ENCODE peak calls at places on chromosomes 6 and 20, in five cellular contexts. One of them, this sample, is unnamed.

GRCh38 chr6:98821739-98822405 is 12.5 kb upstream of the POU3F2 start:
- DNase-seq in NT2/D1: no peak
- DNase-seq in H1: no peak
- DNase-seq in GM12878: no peak
- DNase-seq in HepG2: no peak
- DNase-seq in this sample: no peak

GRCh38 chr6:27157461-27158315 is 89.8 kb upstream of the PRSS16 start:
- DNase-seq in H1: peak; percentile 77
- DNase-seq in NT2/D1: no peak
- DNase-seq in GM12878: peak; percentile 66
- DNase-seq in HepG2: peak; percentile 47
- DNase-seq in this sample: peak; percentile 50

GRCh38 chr6:148464319-148465010 is 121.8 kb downstream of the SASH1 start:
- DNase-seq in NT2/D1: peak; percentile 22
- DNase-seq in GM12878: peak; percentile 12
- DNase-seq in HepG2: peak; percentile 63
- DNase-seq in H1: peak; percentile 85
- DNase-seq in this sample: peak; percentile 73

GRCh38 chr6:48994811-48995210 is 468.2 kb downstream of the MMUT start:
- DNase-seq in GM12878: no peak
- DNase-seq in HepG2: no peak
- DNase-seq in H1: no peak
- DNase-seq in NT2/D1: no peak
- DNase-seq in this sample: no peak

GRCh38 chr6:7200598-7201443 is 93.1 kb downstream of the RREB1 start:
- DNase-seq in H1: no peak
- DNase-seq in NT2/D1: no peak
- DNase-seq in HepG2: peak; percentile 89
- DNase-seq in GM12878: no peak
- DNase-seq in this sample: no peak

GRCh38 chr6:150395388-150396009 is 26.7 kb downstream of the IYD start:
- DNase-seq in HepG2: peak; percentile 60
- DNase-seq in GM12878: no peak
- DNase-seq in H1: peak; percentile 53
- DNase-seq in NT2/D1: peak; percentile 38
- DNase-seq in this sample: peak; percentile 79

GRCh38 chr20:10171864-10172751 is 46.5 kb upstream of the SNAP25 start:
- DNase-seq in H1: peak; percentile 66
- DNase-seq in HepG2: no peak
- DNase-seq in GM12878: no peak
- DNase-seq in NT2/D1: no peak
- DNase-seq in this sample: peak; percentile 10

GRCh38 chr20:7496394-7497111 is 443.7 kb downstream of the HAO1 start:
- DNase-seq in NT2/D1: no peak
- DNase-seq in GM12878: no peak
- DNase-seq in HepG2: no peak
- DNase-seq in H1: no peak
- DNase-seq in this sample: no peak

GRCh38 chr6:13362432-13362831 is 34.1 kb upstream of the TBC1D7 start:
- DNase-seq in H1: no peak
- DNase-seq in NT2/D1: no peak
- DNase-seq in GM12878: no peak
- DNase-seq in HepG2: no peak
- DNase-seq in this sample: no peak

GRCh38 chr6:5435449-5435848 is 174.1 kb downstream of the FARS2 start:
- DNase-seq in H1: no peak
- DNase-seq in NT2/D1: no peak
- DNase-seq in GM12878: no peak
- DNase-seq in HepG2: no peak
- DNase-seq in this sample: no peak

GRCh38 chr6:70673601-70674000 is 5.9 kb downstream of the SMAP1 start:
- DNase-seq in H1: no peak
- DNase-seq in GM12878: no peak
- DNase-seq in NT2/D1: no peak
- DNase-seq in HepG2: no peak
- DNase-seq in this sample: no peak

GRCh38 chr20:34514897-34515483 is 1.2 kb upstream of the DYNLRB1 start:
- DNase-seq in GM12878: no peak
- DNase-seq in NT2/D1: no peak
- DNase-seq in H1: no peak
- DNase-seq in HepG2: no peak
- DNase-seq in this sample: no peak

GRCh38 chr6:149846321-149846720 is 17.8 kb downstream of the LRP11 start:
- DNase-seq in GM12878: no peak
- DNase-seq in NT2/D1: no peak
- DNase-seq in H1: no peak
- DNase-seq in HepG2: no peak
- DNase-seq in this sample: no peak

GRCh38 chr6:28347119-28347518 is 2.6 kb upstream of the ZKSCAN3 start:
- DNase-seq in H1: no peak
- DNase-seq in HepG2: no peak
- DNase-seq in GM12878: no peak
- DNase-seq in NT2/D1: no peak
- DNase-seq in this sample: no peak

GRCh38 chr6:167742719-167743303 is 83.9 kb upstream of the AFDN start:
- DNase-seq in HepG2: peak; percentile 97
- DNase-seq in H1: no peak
- DNase-seq in NT2/D1: peak; percentile 25
- DNase-seq in GM12878: no peak
- DNase-seq in this sample: no peak

GRCh38 chr6:12150812-12151432 is 138.8 kb downstream of the HIVEP1 start:
- DNase-seq in HepG2: peak; percentile 38
- DNase-seq in GM12878: no peak
- DNase-seq in NT2/D1: peak; percentile 28
- DNase-seq in H1: peak; percentile 67
- DNase-seq in this sample: peak; percentile 42

GRCh38 chr6:137171824-137172733 is 1.4 kb downstream of the IL22RA2 start:
- DNase-seq in HepG2: no peak
- DNase-seq in NT2/D1: peak; percentile 30
- DNase-seq in H1: no peak
- DNase-seq in GM12878: peak; percentile 68
- DNase-seq in this sample: no peak

GRCh38 chr6:131381052-131381451 is 192.0 kb upstream of the ARG1 start:
- DNase-seq in GM12878: no peak
- DNase-seq in H1: no peak
- DNase-seq in NT2/D1: no peak
- DNase-seq in HepG2: no peak
- DNase-seq in this sample: no peak

GRCh38 chr20:47292581-47292980 is 63.9 kb downstream of the ZMYND8 start:
- DNase-seq in NT2/D1: no peak
- DNase-seq in H1: no peak
- DNase-seq in HepG2: no peak
- DNase-seq in GM12878: no peak
- DNase-seq in this sample: no peak

GRCh38 chr6:12941422-12941821 is 224.9 kb downstream of the PHACTR1 start:
- DNase-seq in HepG2: no peak
- DNase-seq in H1: no peak
- DNase-seq in GM12878: no peak
- DNase-seq in NT2/D1: no peak
- DNase-seq in this sample: no peak

GRCh38 chr6:31125162-31125561 is 4.9 kb upstream of the CDSN start:
- DNase-seq in GM12878: no peak
- DNase-seq in NT2/D1: no peak
- DNase-seq in HepG2: no peak
- DNase-seq in H1: no peak
- DNase-seq in this sample: no peak

GRCh38 chr6:75930954-75931689 is 141.3 kb downstream of the IMPG1 start:
- DNase-seq in H1: no peak
- DNase-seq in GM12878: no peak
- DNase-seq in NT2/D1: no peak
- DNase-seq in HepG2: no peak
- DNase-seq in this sample: no peak

GRCh38 chr20:22339091-22339881 is 245.1 kb downstream of the FOXA2 start:
- DNase-seq in NT2/D1: peak; percentile 42
- DNase-seq in H1: peak; percentile 57
- DNase-seq in GM12878: no peak
- DNase-seq in HepG2: peak; percentile 84
- DNase-seq in this sample: peak; percentile 32

GRCh38 chr20:49775229-49775693 is 37.4 kb upstream of the SLC9A8 start:
- DNase-seq in H1: peak; percentile 52
- DNase-seq in HepG2: peak; percentile 96
- DNase-seq in GM12878: no peak
- DNase-seq in NT2/D1: no peak
- DNase-seq in this sample: no peak

GRCh38 chr6:30742316-30743098 is at the start of gene FLOT1:
- DNase-seq in NT2/D1: peak; percentile 86
- DNase-seq in HepG2: peak; percentile 97
- DNase-seq in H1: peak; percentile 97
- DNase-seq in GM12878: peak; percentile 80
- DNase-seq in this sample: peak; percentile 84

GRCh38 chr20:5065489-5066383 is 54.0 kb downstream of the PCNA start:
- DNase-seq in GM12878: no peak
- DNase-seq in HepG2: peak; percentile 84
- DNase-seq in H1: no peak
- DNase-seq in NT2/D1: no peak
- DNase-seq in this sample: no peak

GRCh38 chr20:17541996-17542395 is 10.8 kb upstream of the BFSP1 start:
- DNase-seq in H1: no peak
- DNase-seq in NT2/D1: no peak
- DNase-seq in HepG2: no peak
- DNase-seq in GM12878: no peak
- DNase-seq in this sample: no peak

GRCh38 chr6:10534418-10534760 is 13.2 kb downstream of the GCNT2 start:
- DNase-seq in HepG2: no peak
- DNase-seq in H1: no peak
- DNase-seq in NT2/D1: no peak
- DNase-seq in GM12878: no peak
- DNase-seq in this sample: no peak

GRCh38 chr6:42692151-42692911 is 30.1 kb downstream of the PRPH2 start:
- DNase-seq in H1: no peak
- DNase-seq in NT2/D1: no peak
- DNase-seq in HepG2: no peak
- DNase-seq in GM12878: no peak
- DNase-seq in this sample: no peak

GRCh38 chr6:145241039-145241438 is 494.3 kb downstream of the EPM2A start:
- DNase-seq in NT2/D1: no peak
- DNase-seq in H1: no peak
- DNase-seq in GM12878: no peak
- DNase-seq in HepG2: peak; percentile 26
- DNase-seq in this sample: no peak

GRCh38 chr6:38149526-38149925 is 330.0 kb downstream of the ZFAND3 start:
- DNase-seq in H1: peak; percentile 10
- DNase-seq in HepG2: no peak
- DNase-seq in NT2/D1: no peak
- DNase-seq in GM12878: no peak
- DNase-seq in this sample: no peak

DNA sequence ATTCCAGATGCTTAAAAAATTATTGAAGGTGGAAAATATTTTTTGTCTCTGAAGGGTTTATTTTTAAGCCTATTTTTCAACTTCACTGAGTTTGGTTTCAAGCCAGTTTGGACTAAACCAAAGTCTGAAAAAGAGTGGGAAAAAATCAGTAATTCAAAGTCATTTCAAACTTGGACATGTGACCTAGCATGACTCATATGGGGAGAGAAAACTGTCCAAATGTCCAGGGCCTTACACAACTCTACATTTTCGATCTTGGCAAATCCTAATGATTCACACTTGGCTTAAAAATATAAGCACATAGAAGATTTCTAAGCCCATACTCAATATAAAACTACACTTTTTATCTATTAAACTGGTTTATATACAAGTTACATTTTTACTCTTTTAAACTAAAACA is 110.5 kb upstream of the TCF21 start:
- DNase-seq in NT2/D1: no peak
- DNase-seq in HepG2: no peak
- DNase-seq in GM12878: no peak
- DNase-seq in H1: no peak
- DNase-seq in this sample: no peak
- TF ChIP-seq SUZ12 in NT2/D1: no peak
- TF ChIP-seq SUZ12 in HepG2: no peak
- TF ChIP-seq SUZ12 in GM12878: no peak
- TF ChIP-seq SUZ12 in H1: no peak
- TF ChIP-seq SUZ12 in this sample: no peak

GRCh38 chr20:20366896-20367680 is 816 bp upstream of the INSM1 start:
- DNase-seq in HepG2: no peak
- DNase-seq in GM12878: no peak
- DNase-seq in NT2/D1: no peak
- DNase-seq in H1: peak; percentile 84
- DNase-seq in this sample: no peak

GRCh38 chr20:20367681-20368413 is at the start of gene INSM1:
- DNase-seq in NT2/D1: no peak
- DNase-seq in HepG2: no peak
- DNase-seq in GM12878: no peak
- DNase-seq in H1: no peak
- DNase-seq in this sample: peak; percentile 60

GRCh38 chr20:20369353-20370086 is 1.6 kb downstream of the INSM1 start:
- DNase-seq in GM12878: no peak
- DNase-seq in H1: peak; percentile 78
- DNase-seq in HepG2: no peak
- DNase-seq in NT2/D1: no peak
- DNase-seq in this sample: no peak

GRCh38 chr20:20370087-20370575 is 2.2 kb downstream of the INSM1 start:
- DNase-seq in GM12878: no peak
- DNase-seq in NT2/D1: no peak
- DNase-seq in H1: no peak
- DNase-seq in HepG2: no peak
- DNase-seq in this sample: no peak

GRCh38 chr20:20368414-20369352 is 779 bp downstream of the INSM1 start:
- DNase-seq in H1: peak; percentile 72
- DNase-seq in NT2/D1: no peak
- DNase-seq in HepG2: no peak
- DNase-seq in GM12878: no peak
- DNase-seq in this sample: peak; percentile 38
- TF ChIP-seq SUZ12 in H1: no peak
- TF ChIP-seq SUZ12 in NT2/D1: peak; percentile 7
- TF ChIP-seq SUZ12 in HepG2: no peak
- TF ChIP-seq SUZ12 in GM12878: no peak
- TF ChIP-seq SUZ12 in this sample: no peak

GRCh38 chr20:43442310-43442880 is 15.3 kb upstream of the SRSF6 start:
- DNase-seq in HepG2: peak; percentile 42
- DNase-seq in H1: no peak
- DNase-seq in GM12878: no peak
- DNase-seq in NT2/D1: no peak
- DNase-seq in this sample: peak; percentile 23
- TF ChIP-seq SUZ12 in HepG2: no peak
- TF ChIP-seq SUZ12 in H1: no peak
- TF ChIP-seq SUZ12 in GM12878: no peak
- TF ChIP-seq SUZ12 in NT2/D1: no peak
- TF ChIP-seq SUZ12 in this sample: no peak

DNA sequence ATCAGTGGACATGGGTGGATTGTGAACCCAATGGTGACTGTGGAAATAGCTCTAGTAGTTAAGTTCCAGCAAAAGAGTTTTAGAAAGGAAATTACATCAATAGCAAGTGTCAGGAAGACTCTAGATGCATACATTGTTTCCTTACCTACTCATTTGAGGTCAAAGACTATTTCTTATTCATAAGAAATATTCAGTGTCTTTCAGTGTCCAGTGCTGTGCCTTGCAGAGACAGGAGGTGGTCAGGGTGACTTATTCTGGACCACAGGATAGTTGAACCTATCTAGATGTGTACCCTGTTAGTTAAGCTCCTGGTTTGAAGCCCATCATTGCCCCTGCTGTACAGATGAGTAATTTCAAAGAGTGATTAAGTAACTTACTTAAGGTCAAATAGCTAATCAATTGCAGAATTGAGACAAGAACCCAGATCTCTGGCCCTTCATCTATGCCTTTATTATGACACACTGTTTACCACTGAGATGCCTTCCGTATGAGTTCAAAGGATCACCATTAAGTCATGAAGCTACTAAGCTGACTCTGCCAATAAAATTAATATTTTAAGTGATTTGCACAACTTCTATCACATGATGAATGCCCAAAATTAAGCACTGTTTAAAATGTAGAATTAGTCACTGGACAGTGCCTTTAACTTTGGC is 136.1 kb downstream of the PDSS2 start:
- DNase-seq in GM12878: no peak
- DNase-seq in H1: no peak
- DNase-seq in HepG2: no peak
- DNase-seq in NT2/D1: no peak
- DNase-seq in this sample: no peak
- TF ChIP-seq SUZ12 in GM12878: no peak
- TF ChIP-seq SUZ12 in H1: no peak
- TF ChIP-seq SUZ12 in HepG2: no peak
- TF ChIP-seq SUZ12 in NT2/D1: no peak
- TF ChIP-seq SUZ12 in this sample: no peak

This sample was measured in HEK293T.